ENCODE peak calls at places on chromosomes 11 and 22, in nine cellular contexts. B, F, J, Y, H, D, C, Q and X are unnamed samples.

GRCh38 chr11:97537407-97538150 is 1147.8 kb downstream of the JRKL start:
- DNase-seq in H (no peak), B (no peak), Q (no peak), C (no peak), J (no peak), Y (no peak), D (no peak), F (no peak), X (no peak)

GRCh38 chr11:110776091-110776490 is 63.9 kb upstream of the ARHGAP20 start:
- DNase-seq in B (peak; percentile 15), Q (no peak), D (no peak), J (peak; percentile 13), Y (no peak), C (no peak), F (no peak), H (no peak), X (no peak)

GRCh38 chr22:41347066-41347859 is 34.5 kb upstream of the TEF start:
- DNase-seq in H (no peak), Q (peak; percentile 55), D (no peak), B (no peak), C (no peak), Y (no peak), J (no peak), F (no peak), X (no peak)

GRCh38 chr11:66419825-66420224 is 1.0 kb upstream of the NPAS4 start:
- DNase-seq in B (no peak), F (no peak), J (no peak), H (no peak), Q (no peak), C (no peak), D (no peak), Y (no peak), X (no peak)

GRCh38 chr11:8775341-8776133 is 92.9 kb downstream of the RPL27A start:
- DNase-seq in C (peak; percentile 42), Y (peak; percentile 72), F (no peak), J (no peak), H (no peak), D (no peak), B (no peak), Q (no peak), X (no peak)

GRCh38 chr11:44032304-44033085 is 15.3 kb upstream of the ACCSL start:
- DNase-seq in H (no peak), Y (no peak), J (peak; percentile 67), B (peak; percentile 72), Q (peak; percentile 68), C (no peak), F (no peak), D (peak; percentile 77), X (peak; percentile 92)

GRCh38 chr22:48980409-48980808 is 847.3 kb downstream of the BRD1 start:
- DNase-seq in Q (no peak), C (no peak), F (no peak), J (no peak), H (no peak), Y (no peak), D (no peak), B (no peak), X (no peak)

GRCh38 chr22:31768422-31769059 is 14.7 kb downstream of the DEPDC5 start:
- DNase-seq in D (no peak), Q (no peak), B (no peak), Y (no peak), J (no peak), C (no peak), F (no peak), H (no peak), X (no peak)

GRCh38 chr11:2536440-2536989 is 91.7 kb downstream of the KCNQ1 start:
- DNase-seq in F (no peak), Y (peak; percentile 8), J (no peak), B (no peak), H (peak; percentile 43), D (peak; percentile 48), C (no peak), Q (peak; percentile 5), X (no peak)

GRCh38 chr22:50481045-50481439 is 301 bp upstream of the ADM2 start:
- DNase-seq in F (no peak), H (no peak), Y (no peak), D (no peak), C (no peak), J (no peak), Q (no peak), B (no peak), X (no peak)

GRCh38 chr22:50481440-50482106 is at the start of gene ADM2:
- DNase-seq in Q (peak; percentile 40), Y (no peak), F (no peak), B (no peak), H (peak; percentile 82), C (peak; percentile 62), D (peak; percentile 75), J (peak; percentile 41), X (no peak)

GRCh38 chr22:50483106-50483505 is 1.8 kb downstream of the ADM2 start:
- DNase-seq in B (no peak), D (no peak), C (no peak), H (no peak), J (no peak), Y (no peak), Q (no peak), F (no peak), X (no peak)

GRCh38 chr22:50483556-50483955 is 2.2 kb downstream of the ADM2 start:
- DNase-seq in F (no peak), D (no peak), B (no peak), Q (no peak), J (no peak), C (no peak), Y (no peak), H (no peak), X (no peak)

GRCh38 chr22:50482107-50483074 is 1.0 kb downstream of the ADM2 start:
- DNase-seq in C (no peak), H (peak; percentile 77), J (no peak), F (no peak), B (no peak), Y (no peak), Q (no peak), D (peak; percentile 65), X (no peak)
- H3K4me3 ChIP-seq in C (peak overlapping the region; percentile 46), H (peak overlapping the region; percentile 33), J (no peak overlapping the region), F (peak overlapping the region; percentile 71), B (peak overlapping the region; percentile 57), Y (no peak overlapping the region), Q (peak overlapping the region; percentile 48), D (no peak overlapping the region), X (peak overlapping the region; percentile 26)

GRCh38 chr11:59660621-59661020 is 8.2 kb downstream of the PATL1 start:
- DNase-seq in J (no peak), F (no peak), Q (no peak), Y (no peak), B (no peak), H (no peak), D (no peak), C (no peak), X (no peak)
- H3K36me3 ChIP-seq in J (peaks cover 72% of the 10 kb centered on the region), F (peaks cover 80% of the 10 kb centered on the region), Q (peaks cover 94% of the 10 kb centered on the region), Y (peaks cover 90% of the 10 kb centered on the region), B (peaks cover 37% of the 10 kb centered on the region), H (no peaks in the 10 kb centered on the region), D (peaks cover 34% of the 10 kb centered on the region), C (peaks cover 98% of the 10 kb centered on the region), X (peaks cover 99% of the 10 kb centered on the region)

GRCh38 chr11:20367313-20367948 is 3.9 kb downstream of the HTATIP2 start:
- DNase-seq in B (peak; percentile 94), H (no peak), F (peak; percentile 92), C (peak; percentile 43), Q (no peak), D (no peak), Y (peak; percentile 85), J (peak; percentile 84), X (peak; percentile 74)
- H3K4me3 ChIP-seq in B (peak overlapping the region; percentile 4), H (no peak overlapping the region), F (no peak overlapping the region), C (no peak overlapping the region), Q (no peak overlapping the region), D (no peak overlapping the region), Y (no peak overlapping the region), J (no peak overlapping the region), X (peak overlapping the region; percentile 2)

GRCh38 chr11:16110862-16111261 is 245.5 kb downstream of the SOX6 start:
- DNase-seq in Q (no peak), F (no peak), J (no peak), D (no peak), B (peak; percentile 17), Y (no peak), H (no peak), C (no peak), X (peak; percentile 40)

GRCh38 chr11:16114451-16114850 is 241.9 kb downstream of the SOX6 start:
- DNase-seq in H (no peak), C (no peak), J (no peak), Q (no peak), B (no peak), D (no peak), Y (no peak), F (peak; percentile 45), X (no peak)

GRCh38 chr11:16114978-16115871 is 241.1 kb downstream of the SOX6 start:
- DNase-seq in F (no peak), Y (peak; percentile 11), H (no peak), C (no peak), Q (no peak), J (no peak), B (no peak), D (no peak), X (no peak)

GRCh38 chr11:16111690-16112089 is 244.7 kb downstream of the SOX6 start:
- DNase-seq in Y (peak; percentile 15), B (no peak), J (no peak), H (no peak), D (no peak), C (no peak), F (no peak), Q (no peak), X (no peak)
- H3K36me3 ChIP-seq in Y (no peaks in the 10 kb centered on the region), B (peaks cover 1% of the 10 kb centered on the region), J (no peaks in the 10 kb centered on the region), H (no peaks in the 10 kb centered on the region), D (no peaks in the 10 kb centered on the region), C (no peaks in the 10 kb centered on the region), F (no peaks in the 10 kb centered on the region), Q (no peaks in the 10 kb centered on the region), X (no peaks in the 10 kb centered on the region)

GRCh38 chr11:67632175-67632981 is 2.6 kb upstream of the NUDT8 start:
- DNase-seq in C (peak; percentile 92), Y (no peak), Q (peak; percentile 57), D (peak; percentile 72), B (no peak), H (peak; percentile 88), F (no peak), J (no peak), X (no peak)
- H3K4me3 ChIP-seq in C (no peak overlapping the region), Y (no peak overlapping the region), Q (no peak overlapping the region), D (no peak overlapping the region), B (no peak overlapping the region), H (no peak overlapping the region), F (no peak overlapping the region), J (no peak overlapping the region), X (no peak overlapping the region)